ENCODE peak calls at places on chromosomes 1 and 21, in ten cellular contexts. A, Z, F, R, T, N, W, E, Y and B are unnamed samples.

GRCh38 chr1:199301472-199301871 is 662.6 kb downstream of the PTPRC start:
- DNase-seq in A (no peak), Z (no peak), F (no peak), R (no peak), T (no peak), N (no peak), W (no peak), E (no peak), Y (no peak), B (no peak)

GRCh38 chr1:14894811-14895524 is 258.6 kb upstream of the TMEM51 start:
- DNase-seq in A (no peak), Z (no peak), F (no peak), R (peak; percentile 33), T (no peak), N (no peak), W (peak; percentile 65), E (peak; percentile 56), Y (no peak), B (peak; percentile 35)

GRCh38 chr1:107669996-107670395 is 295.0 kb downstream of the VAV3 start:
- DNase-seq in A (no peak), Z (peak; percentile 82), F (no peak), R (peak; percentile 91), T (peak; percentile 63), N (peak; percentile 73), W (no peak), E (peak; percentile 67), Y (no peak), B (no peak)

GRCh38 chr1:91871994-91872393 is 14.0 kb downstream of the TGFBR3 start:
- DNase-seq in A (no peak), Z (no peak), F (no peak), R (no peak), T (no peak), N (no peak), W (no peak), E (no peak), Y (no peak), B (no peak)

GRCh38 chr1:157150631-157151030 is 12.4 kb upstream of the ETV3 start:
- DNase-seq in A (no peak), Z (no peak), F (no peak), R (no peak), T (no peak), N (no peak), W (no peak), E (no peak), Y (no peak), B (no peak)

GRCh38 chr1:41255978-41256377 is 13.9 kb upstream of the SCMH1 start:
- DNase-seq in A (no peak), Z (no peak), F (no peak), R (no peak), T (no peak), N (no peak), W (no peak), E (no peak), Y (no peak), B (no peak)

GRCh38 chr1:245588250-245588649 is 433.5 kb downstream of the KIF26B start:
- DNase-seq in A (no peak), Z (peak; percentile 31), F (no peak), R (no peak), T (no peak), N (no peak), W (peak; percentile 45), E (no peak), Y (no peak), B (no peak)

GRCh38 chr1:225480825-225481434 is 53.1 kb upstream of the LBR start:
- DNase-seq in A (peak; percentile 57), Z (no peak), F (peak; percentile 86), R (peak; percentile 76), T (no peak), N (peak; percentile 69), W (peak; percentile 95), E (peak; percentile 73), Y (peak; percentile 92), B (peak; percentile 86)

GRCh38 chr1:151907363-151908139 is 1.8 kb downstream of the THEM4 start:
- DNase-seq in A (no peak), Z (no peak), F (peak; percentile 9), R (no peak), T (no peak), N (no peak), W (no peak), E (no peak), Y (peak; percentile 54), B (no peak)

GRCh38 chr1:67648582-67649326 is 36.2 kb upstream of the GADD45A start:
- DNase-seq in A (no peak), Z (no peak), F (peak; percentile 50), R (no peak), T (no peak), N (no peak), W (peak; percentile 68), E (no peak), Y (no peak), B (no peak)

GRCh38 chr1:225822655-225823403 is 12.9 kb downstream of the EPHX1 start:
- DNase-seq in A (no peak), Z (no peak), F (no peak), R (no peak), T (no peak), N (no peak), W (no peak), E (no peak), Y (no peak), B (no peak)

GRCh38 chr1:116737855-116738318 is 16.3 kb upstream of the CD2 start:
- DNase-seq in A (no peak), Z (no peak), F (no peak), R (no peak), T (no peak), N (no peak), W (peak; percentile 32), E (no peak), Y (peak; percentile 40), B (no peak)

GRCh38 chr21:45256912-45257672 is 30.6 kb downstream of the POFUT2 start:
- DNase-seq in A (no peak), Z (no peak), F (no peak), R (no peak), T (no peak), N (no peak), W (peak; percentile 41), E (no peak), Y (no peak), B (no peak)

DNA sequence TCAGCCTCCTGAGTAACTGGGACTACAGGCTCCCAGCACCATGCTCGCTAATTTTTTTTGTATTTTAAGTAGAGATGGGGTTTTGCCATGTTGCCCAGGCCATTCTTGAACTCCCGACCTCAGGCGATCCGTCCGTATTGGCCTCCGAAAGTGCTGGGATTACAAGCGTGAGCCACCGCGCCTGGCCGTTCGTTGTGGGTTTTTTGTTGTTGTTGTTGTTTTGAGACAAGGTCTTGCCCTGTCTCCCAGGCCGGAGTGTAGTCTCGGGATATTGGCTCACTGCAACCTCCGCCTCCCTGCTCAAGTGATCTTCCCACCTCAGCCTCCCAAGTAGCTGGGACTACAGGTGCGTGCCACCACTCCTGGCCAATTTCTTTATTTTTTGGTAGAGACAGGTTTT is 4.7 kb upstream of the INAVA start:
- DNase-seq in A (no peak), Z (no peak), F (no peak), R (no peak), T (no peak), N (no peak), W (no peak), E (no peak), Y (no peak), B (no peak)
- H3K4me3 ChIP-seq in A (no peak overlapping the region), Z (no peak overlapping the region), F (no peak overlapping the region), R (no peak overlapping the region), T (no peak overlapping the region), N (no peak overlapping the region), W (no peak overlapping the region), E (no peak overlapping the region), Y (no peak overlapping the region), B (no peak overlapping the region)

DNA sequence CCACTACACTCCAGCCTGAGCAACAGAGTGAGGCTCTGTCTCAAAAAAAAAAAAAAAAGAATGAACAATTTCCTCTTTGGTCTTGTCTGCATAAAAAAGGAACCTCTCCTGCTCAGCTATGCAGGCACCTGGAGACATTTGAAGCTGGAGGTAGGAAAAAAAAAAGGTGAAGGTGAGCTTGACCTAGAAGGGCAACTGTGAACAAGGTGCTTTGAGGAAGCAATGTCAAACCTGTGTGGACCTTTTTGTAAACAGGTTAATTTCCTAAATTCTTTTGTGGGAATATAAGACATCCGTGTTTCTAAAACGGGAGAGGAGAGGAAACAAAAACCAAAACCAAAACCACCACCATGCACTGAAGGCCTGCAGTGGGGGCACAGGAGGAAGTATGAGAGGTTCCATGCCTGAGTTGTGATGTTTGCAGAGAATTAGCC is 77.5 kb downstream of the SLC45A1 start:
- DNase-seq in A (no peak), Z (no peak), F (no peak), R (no peak), T (no peak), N (no peak), W (no peak), E (no peak), Y (peak; percentile 56), B (no peak)
- H3K4me1 ChIP-seq in A (peaks cover 90% of the 10 kb centered on the region), Z (peaks cover 52% of the 10 kb centered on the region), F (peaks cover 34% of the 10 kb centered on the region), R (peaks cover 90% of the 10 kb centered on the region), T (peaks cover 49% of the 10 kb centered on the region), N (peaks cover 12% of the 10 kb centered on the region), W (peaks cover 11% of the 10 kb centered on the region), E (peaks cover 46% of the 10 kb centered on the region), Y (peaks cover 77% of the 10 kb centered on the region), B (peaks cover 21% of the 10 kb centered on the region)

DNA sequence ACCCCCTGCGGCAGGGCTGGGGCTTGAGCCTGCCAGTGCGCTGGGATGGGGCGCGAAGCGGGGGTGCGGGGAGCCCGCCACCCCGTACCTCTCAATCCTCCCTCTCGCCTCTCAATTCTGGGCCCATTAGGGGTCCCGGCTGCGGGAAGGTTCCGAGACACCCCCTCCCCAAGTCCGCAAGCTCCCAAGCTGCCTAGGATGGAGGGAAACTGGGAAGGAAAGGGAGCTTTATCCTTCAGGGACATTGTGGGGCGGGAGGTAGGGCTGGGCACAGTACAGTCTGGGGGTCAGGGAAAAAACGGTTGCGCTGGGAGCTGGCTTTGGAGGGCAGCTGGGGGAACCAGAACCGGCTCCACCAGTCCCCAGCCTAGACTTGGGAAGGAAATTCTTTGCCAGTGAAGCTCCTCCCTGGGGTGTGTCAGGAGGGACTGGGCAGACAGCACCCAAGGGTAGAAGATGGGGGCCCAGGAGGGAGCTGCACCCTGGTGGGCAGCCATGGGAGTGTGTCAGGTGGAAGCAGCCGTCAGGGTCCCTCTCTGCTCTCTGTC is 904 bp downstream of the GJB3 start:
- DNase-seq in A (no peak), Z (peak; percentile 59), F (peak; percentile 58), R (peak; percentile 58), T (no peak), N (no peak), W (peak; percentile 66), E (no peak), Y (no peak), B (peak; percentile 73)
- TF ChIP-seq CTCF in A (no peak), Z (no peak), F (peak; percentile 49), R (no peak), T (no peak), N (no peak), W (peak; percentile 39), E (no peak), Y (no peak), B (no peak)

DNA sequence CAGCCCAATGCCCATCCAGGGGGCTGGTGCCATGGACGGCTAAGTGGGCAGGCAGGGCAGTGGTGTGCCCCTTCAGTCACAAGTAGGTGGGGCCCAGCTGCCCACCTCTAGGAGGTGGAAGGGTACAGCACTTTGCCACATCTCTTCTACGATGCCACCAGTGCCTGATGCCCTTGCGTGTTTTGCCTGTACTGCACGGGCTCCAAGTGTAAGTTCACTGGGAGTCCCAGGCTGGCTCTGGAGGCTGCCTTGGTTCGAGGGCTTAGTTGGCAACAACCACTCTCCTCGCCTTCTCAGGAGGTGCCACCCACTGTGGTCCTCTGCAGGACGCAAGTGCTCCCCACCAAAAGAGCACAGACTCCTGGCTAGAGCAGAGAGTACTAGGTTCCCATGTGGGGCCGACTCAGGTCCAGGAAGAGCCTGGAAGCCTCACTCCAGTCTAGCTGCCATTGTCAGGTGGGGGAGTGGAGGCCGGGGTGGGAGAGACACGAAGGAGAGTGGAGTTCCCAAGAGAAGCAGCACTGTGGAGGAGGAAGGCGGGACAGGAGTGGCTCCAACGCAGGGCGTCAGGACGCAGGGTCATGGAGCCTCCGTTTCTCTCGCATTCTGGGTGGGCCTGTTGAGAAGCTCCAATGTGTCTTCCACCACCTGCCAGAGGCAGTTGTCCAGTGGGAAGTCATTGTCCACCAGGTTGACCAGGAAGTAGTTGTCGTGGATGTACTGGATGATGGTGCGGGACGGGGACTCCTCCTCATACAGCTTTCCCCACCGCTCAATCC is 15.5 kb downstream of the MTHFR start:
- DNase-seq in A (no peak), Z (no peak), F (no peak), R (no peak), T (no peak), N (no peak), W (no peak), E (no peak), Y (no peak), B (no peak)
- H3K4me3 ChIP-seq in A (no peak overlapping the region), Z (no peak overlapping the region), F (no peak overlapping the region), R (no peak overlapping the region), T (no peak overlapping the region), N (no peak overlapping the region), W (no peak overlapping the region), E (no peak overlapping the region), Y (no peak overlapping the region), B (no peak overlapping the region)